ENCODE peak calls at places on chromosomes 7 and 10, in nine cellular contexts. B is mesendoderm; D is activated CD4-positive, CD25-positive, alpha-beta regulatory T cell; E is cardiac fibroblast; Q is NCI-H187; T is skeletal muscle cell; S is amniotic stem cell; H is activated naive CD8-positive, alpha-beta T cell treated with anti-CD3 and anti-CD28 coated beads for 36 hours; Y is BJ. J is an unnamed sample.

GRCh38 chr7:77657427-77658331 is 38.6 kb upstream of the RSBN1L start:
- DNase-seq in B (peak), D (no peak), E (peak), Q (no peak), T (no peak), S (no peak), H (no peak), Y (no peak), J (no peak)

GRCh38 chr10:61795551-61795950 is 105.9 kb upstream of the ARID5B start:
- DNase-seq in B (peak), D (no peak), E (no peak), Q (no peak), T (no peak), S (no peak), H (no peak), Y (no peak), J (no peak)

GRCh38 chr7:33221374-33221773 is 92.0 kb downstream of the BBS9 start:
- DNase-seq in B (no peak), D (no peak), E (no peak), Q (no peak), T (no peak), S (no peak), H (no peak), Y (no peak), J (no peak)

GRCh38 chr10:15518256-15518655 is 147.2 kb upstream of the FAM171A1 start:
- DNase-seq in B (no peak), D (no peak), E (peak), Q (no peak), T (no peak), S (peak), H (no peak), Y (peak), J (no peak)

GRCh38 chr10:48598936-48599829 is 5.7 kb downstream of the ARHGAP22 start:
- DNase-seq in B (no peak), D (no peak), E (no peak), Q (no peak), T (no peak), S (no peak), H (no peak), Y (no peak), J (no peak)

GRCh38 chr10:12945709-12946359 is 55.7 kb downstream of the CCDC3 start:
- DNase-seq in B (no peak), D (no peak), E (no peak), Q (no peak), T (no peak), S (no peak), H (no peak), Y (no peak), J (no peak)

GRCh38 chr7:23383225-23383624 is 84.1 kb downstream of the MALSU1 start:
- DNase-seq in B (no peak), D (no peak), E (peak), Q (no peak), T (no peak), S (no peak), H (no peak), Y (no peak), J (no peak)

GRCh38 chr7:94971051-94971867 is 63.9 kb downstream of the PPP1R9A start:
- DNase-seq in B (no peak), D (no peak), E (no peak), Q (no peak), T (no peak), S (no peak), H (no peak), Y (peak), J (no peak)